ENCODE peak calls at places on chromosomes 16 and 17, in five cellular contexts. U is iPS-NIHi11, X is ascending aorta, N is NB4, I is DMS153. C is an unnamed sample.

GRCh38 chr16:12794486-12795399 is 8.9 kb downstream of the CPPED1 start:
- DNase-seq in U (no peak), I (no peak), N (no peak), X (no peak), C (peak; percentile 24)

GRCh38 chr16:3065742-3066439 is 451 bp downstream of the IL32 start:
- DNase-seq in U (peak; percentile 7), X (no peak), N (no peak), I (no peak), C (no peak)

GRCh38 chr17:57834146-57834741 is 15.6 kb downstream of the MRPS23 start:
- DNase-seq in U (peak; percentile 51), X (peak; percentile 85), N (no peak), I (peak; percentile 74), C (peak; percentile 91)

GRCh38 chr17:75876938-75877751 is 1.2 kb downstream of the TRIM47 start:
- DNase-seq in I (no peak), U (peak; percentile 47), X (peak; percentile 88), N (no peak), C (peak; percentile 94)

GRCh38 chr17:34511265-34511664 is 68.1 kb upstream of the TMEM132E start:
- DNase-seq in N (no peak), I (no peak), U (no peak), X (no peak), C (no peak)

GRCh38 chr17:35546489-35546888 is 9.0 kb upstream of the SLFN12L start:
- DNase-seq in X (no peak), U (no peak), N (no peak), I (no peak), C (no peak)

GRCh38 chr17:55533611-55534010 is 22.4 kb upstream of the SMIM36 start:
- DNase-seq in I (no peak), X (no peak), U (no peak), N (no peak), C (peak; percentile 56)

GRCh38 chr17:47872019-47872650 is 21.2 kb upstream of the SP6 start:
- DNase-seq in X (no peak), U (peak; percentile 53), I (no peak), N (no peak), C (peak; percentile 31)

GRCh38 chr17:82009413-82009812 is 13.3 kb downstream of the CENPX start:
- DNase-seq in U (no peak), X (no peak), I (no peak), N (no peak), C (no peak)

GRCh38 chr17:79607941-79608728 is 2.7 kb downstream of the RBFOX3 start:
- DNase-seq in I (no peak), X (no peak), U (peak; percentile 97), N (peak; percentile 54), C (peak; percentile 64)

C was measured in GM23248.